ENCODE peak calls at places on chromosomes 11 and 22, in five cellular contexts. W, D, B, S and N are unnamed samples.
A peak's percentile ranks its signal among the peaks of the same experiment; 100 is the strongest.

GRCh38 chr11:71331631-71332030 is 79.3 kb upstream of the SHANK2 start:
- DNase-seq in W (no peak), S (no peak), D (no peak), B (no peak), N (no peak)

GRCh38 chr22:46443850-46444389 is 93.5 kb downstream of the CELSR1 start:
- DNase-seq in B (no peak), W (no peak), S (no peak), D (peak; percentile 21), N (no peak)

GRCh38 chr11:3105791-3106735 is 48.8 kb upstream of the CARS1 start:
- DNase-seq in D (no peak), W (no peak), S (no peak), B (peak; percentile 21), N (no peak)

GRCh38 chr11:2202900-2203439 is 31.4 kb upstream of the TH start:
- DNase-seq in D (no peak), S (no peak), W (no peak), B (peak; percentile 30), N (no peak)

GRCh38 chr11:95977534-95978174 is 53.7 kb upstream of the MTMR2 start:
- DNase-seq in D (peak; percentile 63), W (no peak), S (no peak), B (no peak), N (no peak)

GRCh38 chr11:131817701-131818188 is 447.3 kb downstream of the NTM start:
- DNase-seq in D (no peak), B (no peak), W (no peak), S (no peak), N (no peak)

GRCh38 chr11:27395556-27396258 is 32.7 kb upstream of the CCDC34 start:
- DNase-seq in W (no peak), S (no peak), B (no peak), D (peak; percentile 95), N (peak; percentile 14)

GRCh38 chr11:62602141-62603071 is 741 bp upstream of the MTA2 start:
- DNase-seq in D (no peak), B (peak; percentile 87), W (peak; percentile 86), S (no peak), N (peak; percentile 71)

GRCh38 chr11:12827929-12828812 is 153.9 kb downstream of the TEAD1 start:
- DNase-seq in D (peak; percentile 66), S (no peak), B (no peak), W (no peak), N (peak; percentile 50)

GRCh38 chr22:42078469-42079318 is 806 bp upstream of the SMDT1 start:
- DNase-seq in S (no peak), D (no peak), W (no peak), B (no peak), N (peak; percentile 25)

GRCh38 chr11:74937696-74938475 is 11.0 kb downstream of the XRRA1 start:
- DNase-seq in B (no peak), S (no peak), D (no peak), W (no peak), N (no peak)

GRCh38 chr22:46293591-46294260 is 2.9 kb upstream of the GTSE1 start:
- DNase-seq in W (no peak), S (no peak), D (no peak), B (no peak), N (no peak)

GRCh38 chr22:29302402-29302680 is 4.1 kb upstream of the GAS2L1 start:
- DNase-seq in S (no peak), B (no peak), D (no peak), W (no peak), N (no peak)

GRCh38 chr22:29302681-29303465 is 3.6 kb upstream of the GAS2L1 start:
- DNase-seq in S (no peak), B (peak; percentile 43), W (no peak), D (no peak), N (no peak)

GRCh38 chr22:29300467-29300806 is 6.0 kb upstream of the GAS2L1 start:
- DNase-seq in W (no peak), D (no peak), S (no peak), B (no peak), N (peak; percentile 8)

GRCh38 chr22:29300807-29301601 is 5.4 kb upstream of the GAS2L1 start:
- DNase-seq in B (peak; percentile 16), W (no peak), D (no peak), S (no peak), N (no peak)

GRCh38 chr22:29301716-29302401 is 4.6 kb upstream of the GAS2L1 start:
- DNase-seq in S (no peak), W (no peak), B (peak; percentile 17), D (no peak), N (no peak)
- TF ChIP-seq FOXM1 in S (no peak), W (no peak), B (no peak), D (no peak), N (no peak)

GRCh38 chr11:30360741-30361140 is 37.8 kb downstream of the ARL14EP start:
- DNase-seq in B (no peak), D (no peak), S (no peak), W (no peak), N (no peak)
- TF ChIP-seq FOXM1 in B (no peak), D (no peak), S (no peak), W (no peak), N (no peak)

GRCh38 chr22:39144101-39144815 is 8.2 kb downstream of the CBX7 start:
- DNase-seq in D (no peak), S (peak; percentile 56), B (no peak), W (no peak), N (no peak)
- TF ChIP-seq FOXM1 in D (no peak), S (no peak), B (no peak), W (no peak), N (no peak)

GRCh38 chr22:49930596-49931412 is 12.4 kb downstream of the CRELD2 start:
- DNase-seq in W (no peak), S (peak; percentile 78), B (peak; percentile 74), D (peak; percentile 81), N (peak; percentile 36)
- TF ChIP-seq FOXM1 in W (no peak), S (no peak), B (no peak), D (no peak), N (no peak)

GRCh38 chr22:19719055-19719482 is 4.3 kb upstream of the GP1BB start:
- DNase-seq in W (peak; percentile 93), B (no peak), S (no peak), D (no peak), N (no peak)

GRCh38 chr22:19719488-19720021 is 3.8 kb upstream of the GP1BB start:
- DNase-seq in D (no peak), B (no peak), S (no peak), W (no peak), N (no peak)

GRCh38 chr22:19717181-19717580 is 2.9 kb downstream of the SEPTIN5 start:
- DNase-seq in W (no peak), S (no peak), B (peak; percentile 62), D (no peak), N (no peak)

GRCh38 chr22:19717691-19718254 is 3.5 kb downstream of the SEPTIN5 start:
- DNase-seq in B (peak; percentile 97), S (no peak), W (no peak), D (no peak), N (peak; percentile 92)

DNA sequence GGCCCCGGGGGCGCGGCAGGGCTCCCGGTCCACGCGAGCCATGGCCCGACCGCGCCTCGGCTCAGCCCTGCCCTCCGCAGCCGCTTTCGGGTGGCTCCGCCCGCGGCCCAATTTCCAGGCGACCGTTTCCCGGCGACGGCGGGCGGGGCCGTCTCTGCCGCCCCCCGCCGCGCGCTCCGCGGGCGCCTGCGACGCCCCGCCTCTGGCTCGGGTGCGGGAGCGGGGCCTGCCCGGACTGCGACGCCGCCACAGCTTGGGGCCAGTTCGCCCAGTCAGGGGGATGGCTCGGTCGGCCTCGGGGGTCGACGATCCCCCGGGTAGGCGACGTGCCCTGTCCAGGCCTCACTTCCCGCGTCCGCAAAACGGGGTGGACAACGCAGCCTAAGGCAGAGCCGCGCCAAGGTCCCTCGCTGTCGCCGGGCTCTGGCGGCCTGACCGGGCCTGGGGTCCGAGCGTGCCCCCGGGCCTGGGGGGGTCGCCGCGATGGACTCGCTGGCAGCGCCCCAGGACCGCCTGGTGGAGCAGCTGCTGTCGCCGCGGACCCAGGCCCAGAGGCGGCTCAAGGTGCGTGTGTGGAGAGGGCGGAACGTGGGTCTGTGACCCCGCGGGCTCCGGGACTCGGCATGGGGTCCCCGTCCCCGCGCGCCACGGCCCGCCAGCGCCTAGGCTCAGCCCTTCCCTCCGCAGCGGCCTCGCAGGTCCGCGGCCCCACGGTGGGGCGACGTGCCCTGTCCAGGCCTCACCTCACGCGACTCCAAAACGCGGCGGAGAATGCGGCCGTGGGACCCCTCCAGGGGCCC is 4.2 kb downstream of the SEPTIN5 start:
- DNase-seq in S (no peak), B (no peak), W (peak; percentile 99), D (no peak), N (no peak)
- TF ChIP-seq FOXM1 in S (no peak), B (no peak), W (no peak), D (no peak), N (no peak)